ENCODE peak calls at places on chromosomes 2 and 18, in nine cellular contexts. P, Y, S, Z, J, M, G, L and Q are unnamed samples.

GRCh38 chr2:52475600-52475999 is 1292.0 kb upstream of the CHAC2 start:
- DNase-seq in Y (no peak), J (no peak), S (no peak), Z (no peak), P (no peak), L (no peak), G (peak; percentile 14), M (no peak), Q (no peak)

GRCh38 chr2:98761267-98761781 is 30.4 kb upstream of the MGAT4A start:
- DNase-seq in L (no peak), J (no peak), G (no peak), Y (no peak), Z (no peak), S (no peak), M (peak; percentile 34), P (no peak), Q (no peak)

GRCh38 chr2:128287780-128288735 is 30.6 kb downstream of the HS6ST1 start:
- DNase-seq in S (no peak), Z (no peak), L (no peak), Y (no peak), G (no peak), J (no peak), M (no peak), P (no peak), Q (no peak)

GRCh38 chr2:230956827-230957755 is 32.0 kb upstream of the GPR55 start:
- DNase-seq in Z (peak; percentile 80), M (peak; percentile 66), P (no peak), S (no peak), Y (peak; percentile 33), G (peak; percentile 43), L (peak; percentile 68), J (no peak), Q (peak; percentile 42)

GRCh38 chr2:184047536-184047935 is 550.8 kb upstream of the ZNF804A start:
- DNase-seq in L (no peak), J (no peak), Z (no peak), M (no peak), P (no peak), G (no peak), Y (no peak), S (no peak), Q (no peak)

GRCh38 chr2:188976545-188977268 is 2.5 kb downstream of the COL3A1 start:
- DNase-seq in L (no peak), M (peak; percentile 45), S (no peak), P (no peak), J (no peak), Y (no peak), G (peak; percentile 87), Z (no peak), Q (no peak)

GRCh38 chr2:147715807-147716206 is 129.0 kb upstream of the ACVR2A start:
- DNase-seq in J (no peak), P (no peak), G (no peak), Z (peak; percentile 17), M (no peak), L (peak; percentile 19), Y (no peak), S (no peak), Q (no peak)

GRCh38 chr2:120429586-120430500 is 83.9 kb downstream of the INHBB start:
- DNase-seq in J (no peak), P (no peak), M (no peak), Y (no peak), S (no peak), G (no peak), L (no peak), Z (no peak), Q (no peak)

GRCh38 chr18:12253517-12254136 is 534 bp upstream of the CIDEA start:
- DNase-seq in G (no peak), P (no peak), M (no peak), Z (no peak), L (no peak), J (no peak), S (no peak), Y (no peak), Q (no peak)

GRCh38 chr2:54613794-54614257 is 109.6 kb upstream of the EML6 start:
- DNase-seq in L (no peak), Y (no peak), G (peak; percentile 87), Z (no peak), J (no peak), P (no peak), M (peak; percentile 83), S (no peak), Q (peak; percentile 56)

GRCh38 chr2:201127570-201127969 is 11.6 kb downstream of the CFLAR start:
- DNase-seq in L (no peak), P (no peak), Y (no peak), M (peak; percentile 47), Z (no peak), G (peak; percentile 74), S (no peak), J (no peak), Q (no peak)

GRCh38 chr2:220701115-220701514 is 871.0 kb downstream of the EPHA4 start:
- DNase-seq in G (no peak), Y (no peak), J (no peak), S (no peak), L (no peak), P (no peak), Z (no peak), M (peak; percentile 32), Q (peak; percentile 65)

GRCh38 chr2:192194065-192194865 is 468 bp downstream of the TMEFF2 start:
- DNase-seq in Y (peak; percentile 36), Z (peak; percentile 27), P (peak; percentile 27), M (peak; percentile 15), L (no peak), J (no peak), S (peak; percentile 18), G (peak; percentile 31), Q (no peak)

GRCh38 chr2:24792874-24793751 is at the start of the genes CENPO and PTRHD1:
- DNase-seq in M (peak; percentile 98), S (peak; percentile 94), L (peak; percentile 97), G (peak; percentile 98), Z (peak; percentile 96), Y (peak; percentile 92), J (peak; percentile 86), P (peak; percentile 99), Q (peak; percentile 90)

GRCh38 chr2:224816816-224817215 is 100.7 kb upstream of the CCDC195 start:
- DNase-seq in J (no peak), S (no peak), Y (no peak), M (peak; percentile 68), L (no peak), G (peak; percentile 88), Z (no peak), P (no peak), Q (peak; percentile 63)

GRCh38 chr2:237144516-237144915 is 58.8 kb downstream of the COPS8 start:
- DNase-seq in M (no peak), P (no peak), J (no peak), S (no peak), L (no peak), Z (no peak), G (no peak), Y (no peak), Q (no peak)

GRCh38 chr2:237141556-237141955 is 55.9 kb downstream of the COPS8 start:
- DNase-seq in J (no peak), Y (no peak), M (peak; percentile 27), P (no peak), S (no peak), Z (no peak), L (no peak), G (peak; percentile 57), Q (no peak)

GRCh38 chr2:237140689-237141285 is 55.1 kb downstream of the COPS8 start:
- DNase-seq in P (no peak), Z (no peak), G (no peak), J (no peak), M (no peak), S (no peak), L (no peak), Y (no peak), Q (no peak)

GRCh38 chr2:237143676-237144440 is 58.2 kb downstream of the COPS8 start:
- DNase-seq in J (no peak), L (no peak), Z (no peak), P (no peak), M (peak; percentile 14), S (no peak), G (peak; percentile 80), Y (no peak), Q (no peak)

DNA sequence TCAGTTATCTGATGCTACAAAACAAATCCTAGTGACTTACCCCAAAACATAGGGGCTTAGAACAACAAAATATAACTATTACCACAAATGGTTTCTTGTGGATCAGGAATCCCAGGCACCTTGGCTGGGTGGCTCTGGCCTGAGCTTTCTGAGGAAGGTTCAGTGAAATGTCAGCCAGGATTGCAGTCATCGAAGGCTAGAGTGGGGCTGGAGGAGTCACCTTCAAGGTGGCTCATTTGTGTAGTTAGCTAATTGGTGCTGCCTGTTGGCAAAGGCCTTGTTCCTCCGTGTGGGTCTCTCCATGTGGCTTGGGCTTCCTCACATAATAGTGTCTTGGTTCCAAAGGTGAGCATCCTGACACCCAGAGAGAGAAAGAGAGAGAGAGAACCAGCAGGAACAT is 57.4 kb downstream of the COPS8 start:
- DNase-seq in P (no peak), G (no peak), Y (no peak), M (no peak), Z (no peak), S (no peak), L (no peak), J (no peak), Q (no peak)
- TF ChIP-seq CTCF in P (no peak), G (no peak), Y (no peak), M (no peak), Z (no peak), S (no peak), L (no peak), J (no peak), Q (no peak)

GRCh38 chr18:671405-671804 is 14.0 kb downstream of the TYMS start:
- DNase-seq in G (no peak), Y (no peak), M (no peak), P (no peak), J (no peak), Z (no peak), S (no peak), L (no peak), Q (no peak)
- TF ChIP-seq CTCF in G (no peak), Y (no peak), M (no peak), P (no peak), J (no peak), Z (no peak), S (no peak), L (no peak), Q (no peak)

GRCh38 chr18:457533-457932 is 43.0 kb downstream of the COLEC12 start:
- DNase-seq in G (peak; percentile 63), L (no peak), J (no peak), S (no peak), Y (no peak), Z (no peak), M (no peak), P (no peak), Q (no peak)
- TF ChIP-seq CTCF in G (no peak), L (no peak), J (no peak), S (no peak), Y (no peak), Z (no peak), M (no peak), P (no peak), Q (no peak)

DNA sequence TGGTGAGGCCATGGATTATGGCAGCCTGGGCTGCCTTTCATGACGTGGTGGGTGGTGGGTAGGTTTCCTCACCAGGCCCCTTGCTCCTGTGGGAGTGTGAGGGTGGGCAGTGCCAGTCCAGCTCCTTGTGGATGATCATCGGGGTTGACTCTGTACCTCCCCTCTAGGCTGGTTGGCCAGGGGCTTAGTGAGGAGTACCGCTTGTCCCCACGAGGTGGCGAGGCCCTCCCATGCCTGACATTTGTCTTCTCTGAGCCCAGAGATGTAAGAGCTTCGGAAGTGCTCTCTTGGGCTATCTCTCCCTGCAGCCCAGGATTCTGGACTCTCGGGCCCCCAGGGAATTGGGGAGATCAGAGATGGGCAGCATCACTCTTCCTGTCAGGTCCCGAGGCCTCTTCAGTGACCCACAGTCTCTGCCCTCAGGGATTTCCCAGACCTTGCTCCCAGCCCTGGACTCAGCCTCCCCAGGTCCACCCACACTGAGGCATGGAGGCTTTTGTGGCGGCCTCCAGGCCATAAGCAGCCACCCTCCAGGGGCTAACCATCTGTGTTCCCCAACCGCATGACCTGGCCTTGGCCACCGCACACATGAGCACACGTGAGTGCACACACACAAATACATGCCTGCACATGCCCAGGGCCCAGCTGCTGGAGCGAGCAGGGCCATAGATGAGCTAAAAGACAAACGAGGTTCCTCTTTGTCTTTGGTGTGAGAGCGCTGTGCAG is 6.5 kb downstream of the SPR start:
- DNase-seq in S (no peak), M (peak; percentile 81), P (peak; percentile 94), Z (peak; percentile 73), L (peak; percentile 76), G (peak; percentile 85), J (no peak), Y (peak; percentile 84), Q (no peak)
- TF ChIP-seq CTCF in S (no peak), M (peak; percentile 80), P (peak; percentile 98), Z (peak; percentile 76), L (peak; percentile 67), G (peak; percentile 87), J (peak; percentile 63), Y (peak; percentile 77), Q (peak; percentile 80)